ENCODE peak calls at places on chromosomes 1 and 21, in seven cellular contexts. One of them, this sample, is unnamed.

GRCh38 chr21:36647279-36648093 is 51.4 kb upstream of the SIM2 start:
- DNase-seq in nephron progenitor cell: peak; percentile 22
- DNase-seq in CD8-positive, alpha-beta T cell: no peak
- DNase-seq in GM10248: no peak
- DNase-seq in kidney: no peak
- DNase-seq in mucosa of descending colon: no peak
- DNase-seq in fibroblast of lung: peak; percentile 76
- DNase-seq in this sample: peak; percentile 61

GRCh38 chr1:171220551-171221175 is 27.6 kb upstream of the FMO1 start:
- DNase-seq in mucosa of descending colon: no peak
- DNase-seq in fibroblast of lung: peak; percentile 78
- DNase-seq in kidney: no peak
- DNase-seq in CD8-positive, alpha-beta T cell: no peak
- DNase-seq in GM10248: no peak
- DNase-seq in nephron progenitor cell: peak; percentile 51
- DNase-seq in this sample: no peak

GRCh38 chr1:40896482-40896881 is 34.3 kb upstream of the CITED4 start:
- DNase-seq in kidney: no peak
- DNase-seq in fibroblast of lung: no peak
- DNase-seq in nephron progenitor cell: no peak
- DNase-seq in CD8-positive, alpha-beta T cell: no peak
- DNase-seq in mucosa of descending colon: no peak
- DNase-seq in GM10248: no peak
- DNase-seq in this sample: no peak

GRCh38 chr1:30789388-30790255 is 32.0 kb upstream of the LAPTM5 start:
- DNase-seq in nephron progenitor cell: no peak
- DNase-seq in fibroblast of lung: no peak
- DNase-seq in CD8-positive, alpha-beta T cell: no peak
- DNase-seq in kidney: peak; percentile 26
- DNase-seq in GM10248: no peak
- DNase-seq in mucosa of descending colon: no peak
- DNase-seq in this sample: no peak

GRCh38 chr1:183837062-183837461 is 32.1 kb downstream of the RGL1 start:
- DNase-seq in fibroblast of lung: no peak
- DNase-seq in nephron progenitor cell: peak; percentile 22
- DNase-seq in mucosa of descending colon: no peak
- DNase-seq in kidney: no peak
- DNase-seq in CD8-positive, alpha-beta T cell: no peak
- DNase-seq in GM10248: no peak
- DNase-seq in this sample: no peak

GRCh38 chr1:78839704-78840277 is 166.7 kb downstream of the ADGRL4 start:
- DNase-seq in mucosa of descending colon: no peak
- DNase-seq in CD8-positive, alpha-beta T cell: no peak
- DNase-seq in GM10248: peak; percentile 28
- DNase-seq in nephron progenitor cell: peak; percentile 48
- DNase-seq in kidney: no peak
- DNase-seq in fibroblast of lung: peak; percentile 19
- DNase-seq in this sample: peak; percentile 58

GRCh38 chr1:38283736-38284470 is 237.3 kb upstream of the POU3F1 start:
- DNase-seq in GM10248: no peak
- DNase-seq in fibroblast of lung: no peak
- DNase-seq in mucosa of descending colon: no peak
- DNase-seq in kidney: no peak
- DNase-seq in nephron progenitor cell: no peak
- DNase-seq in CD8-positive, alpha-beta T cell: no peak
- DNase-seq in this sample: no peak

GRCh38 chr1:3467096-3468036 is 12.9 kb downstream of the ARHGEF16 start:
- DNase-seq in nephron progenitor cell: no peak
- DNase-seq in kidney: peak; percentile 63
- DNase-seq in CD8-positive, alpha-beta T cell: no peak
- DNase-seq in fibroblast of lung: no peak
- DNase-seq in GM10248: no peak
- DNase-seq in mucosa of descending colon: no peak
- DNase-seq in this sample: no peak

GRCh38 chr21:28442624-28443023 is 550.1 kb downstream of the LTN1 start:
- DNase-seq in mucosa of descending colon: no peak
- DNase-seq in fibroblast of lung: peak; percentile 72
- DNase-seq in CD8-positive, alpha-beta T cell: no peak
- DNase-seq in GM10248: no peak
- DNase-seq in kidney: no peak
- DNase-seq in nephron progenitor cell: no peak
- DNase-seq in this sample: peak; percentile 35

GRCh38 chr1:61119085-61119484 is 36.7 kb downstream of the NFIA start:
- DNase-seq in kidney: no peak
- DNase-seq in nephron progenitor cell: no peak
- DNase-seq in CD8-positive, alpha-beta T cell: no peak
- DNase-seq in fibroblast of lung: no peak
- DNase-seq in GM10248: no peak
- DNase-seq in mucosa of descending colon: no peak
- DNase-seq in this sample: peak; percentile 51

GRCh38 chr1:182293119-182293589 is 98.4 kb downstream of the GLUL start:
- DNase-seq in CD8-positive, alpha-beta T cell: no peak
- DNase-seq in fibroblast of lung: no peak
- DNase-seq in nephron progenitor cell: no peak
- DNase-seq in GM10248: no peak
- DNase-seq in kidney: no peak
- DNase-seq in mucosa of descending colon: no peak
- DNase-seq in this sample: no peak

GRCh38 chr21:45253633-45254556 is 33.8 kb downstream of the POFUT2 start:
- DNase-seq in nephron progenitor cell: no peak
- DNase-seq in mucosa of descending colon: no peak
- DNase-seq in fibroblast of lung: no peak
- DNase-seq in kidney: peak; percentile 70
- DNase-seq in GM10248: no peak
- DNase-seq in CD8-positive, alpha-beta T cell: no peak
- DNase-seq in this sample: no peak

GRCh38 chr1:31064685-31065309 is 720 bp downstream of the PUM1 start:
- DNase-seq in CD8-positive, alpha-beta T cell: peak; percentile 20
- DNase-seq in mucosa of descending colon: no peak
- DNase-seq in GM10248: peak; percentile 30
- DNase-seq in nephron progenitor cell: no peak
- DNase-seq in fibroblast of lung: peak; percentile 11
- DNase-seq in kidney: no peak
- DNase-seq in this sample: peak; percentile 41

GRCh38 chr1:202659974-202660373 is 50.3 kb downstream of the SYT2 start:
- DNase-seq in GM10248: no peak
- DNase-seq in nephron progenitor cell: no peak
- DNase-seq in kidney: no peak
- DNase-seq in CD8-positive, alpha-beta T cell: no peak
- DNase-seq in mucosa of descending colon: no peak
- DNase-seq in fibroblast of lung: no peak
- DNase-seq in this sample: no peak

GRCh38 chr21:46226920-46227599 is 1.5 kb downstream of the LSS start:
- DNase-seq in fibroblast of lung: peak; percentile 27
- DNase-seq in mucosa of descending colon: no peak
- DNase-seq in GM10248: peak; percentile 50
- DNase-seq in nephron progenitor cell: no peak
- DNase-seq in kidney: no peak
- DNase-seq in CD8-positive, alpha-beta T cell: no peak
- DNase-seq in this sample: peak; percentile 73

GRCh38 chr1:18734001-18734400 is 103.4 kb downstream of the PAX7 start:
- DNase-seq in GM10248: no peak
- DNase-seq in fibroblast of lung: no peak
- DNase-seq in CD8-positive, alpha-beta T cell: no peak
- DNase-seq in mucosa of descending colon: no peak
- DNase-seq in nephron progenitor cell: no peak
- DNase-seq in kidney: no peak
- DNase-seq in this sample: no peak

GRCh38 chr1:173148971-173149370 is 58.2 kb downstream of the TNFSF4 start:
- DNase-seq in mucosa of descending colon: no peak
- DNase-seq in GM10248: no peak
- DNase-seq in kidney: no peak
- DNase-seq in CD8-positive, alpha-beta T cell: no peak
- DNase-seq in nephron progenitor cell: no peak
- DNase-seq in fibroblast of lung: peak; percentile 38
- DNase-seq in this sample: no peak

GRCh38 chr1:21914880-21915640 is 22.1 kb downstream of the HSPG2 start:
- DNase-seq in CD8-positive, alpha-beta T cell: no peak
- DNase-seq in mucosa of descending colon: peak; percentile 68
- DNase-seq in fibroblast of lung: no peak
- DNase-seq in nephron progenitor cell: no peak
- DNase-seq in GM10248: no peak
- DNase-seq in kidney: no peak
- DNase-seq in this sample: no peak

GRCh38 chr1:119326251-119326650 is 42.3 kb upstream of the HAO2 start:
- DNase-seq in nephron progenitor cell: no peak
- DNase-seq in fibroblast of lung: no peak
- DNase-seq in GM10248: no peak
- DNase-seq in mucosa of descending colon: no peak
- DNase-seq in CD8-positive, alpha-beta T cell: no peak
- DNase-seq in kidney: no peak
- DNase-seq in this sample: no peak

GRCh38 chr1:119330062-119330939 is 38.3 kb upstream of the HAO2 start:
- DNase-seq in mucosa of descending colon: no peak
- DNase-seq in GM10248: no peak
- DNase-seq in fibroblast of lung: peak; percentile 19
- DNase-seq in CD8-positive, alpha-beta T cell: no peak
- DNase-seq in kidney: no peak
- DNase-seq in nephron progenitor cell: no peak
- DNase-seq in this sample: peak; percentile 15

GRCh38 chr1:119329521-119329920 is 39.1 kb upstream of the HAO2 start:
- DNase-seq in nephron progenitor cell: no peak
- DNase-seq in fibroblast of lung: no peak
- DNase-seq in kidney: no peak
- DNase-seq in CD8-positive, alpha-beta T cell: no peak
- DNase-seq in GM10248: no peak
- DNase-seq in mucosa of descending colon: no peak
- DNase-seq in this sample: no peak

GRCh38 chr1:119327066-119327435 is 41.5 kb upstream of the HAO2 start:
- DNase-seq in GM10248: no peak
- DNase-seq in kidney: no peak
- DNase-seq in mucosa of descending colon: no peak
- DNase-seq in CD8-positive, alpha-beta T cell: no peak
- DNase-seq in nephron progenitor cell: peak; percentile 72
- DNase-seq in fibroblast of lung: peak; percentile 12
- DNase-seq in this sample: no peak

GRCh38 chr1:119327436-119328155 is 41.0 kb upstream of the HAO2 start:
- DNase-seq in fibroblast of lung: peak; percentile 18
- DNase-seq in kidney: peak; percentile 83
- DNase-seq in GM10248: no peak
- DNase-seq in CD8-positive, alpha-beta T cell: no peak
- DNase-seq in nephron progenitor cell: peak; percentile 91
- DNase-seq in mucosa of descending colon: peak; percentile 55
- DNase-seq in this sample: no peak
- TF ChIP-seq CTCF in fibroblast of lung: peak; percentile 48
- TF ChIP-seq CTCF in kidney: peak; percentile 40
- TF ChIP-seq CTCF in GM10248: peak; percentile 43
- TF ChIP-seq CTCF in CD8-positive, alpha-beta T cell: peak; percentile 38
- TF ChIP-seq CTCF in nephron progenitor cell: peak; percentile 45
- TF ChIP-seq CTCF in mucosa of descending colon: no peak
- TF ChIP-seq CTCF in this sample: no peak

GRCh38 chr1:116841569-116842364 is 67.9 kb upstream of the PTGFRN start:
- DNase-seq in nephron progenitor cell: no peak
- DNase-seq in CD8-positive, alpha-beta T cell: no peak
- DNase-seq in mucosa of descending colon: no peak
- DNase-seq in fibroblast of lung: no peak
- DNase-seq in kidney: no peak
- DNase-seq in GM10248: no peak
- DNase-seq in this sample: no peak

GRCh38 chr1:116847175-116847574 is 62.5 kb upstream of the PTGFRN start:
- DNase-seq in fibroblast of lung: no peak
- DNase-seq in nephron progenitor cell: no peak
- DNase-seq in kidney: no peak
- DNase-seq in CD8-positive, alpha-beta T cell: no peak
- DNase-seq in mucosa of descending colon: no peak
- DNase-seq in GM10248: no peak
- DNase-seq in this sample: no peak

GRCh38 chr1:116847688-116848531 is 61.8 kb upstream of the PTGFRN start:
- DNase-seq in mucosa of descending colon: no peak
- DNase-seq in GM10248: peak; percentile 34
- DNase-seq in nephron progenitor cell: no peak
- DNase-seq in CD8-positive, alpha-beta T cell: no peak
- DNase-seq in kidney: no peak
- DNase-seq in fibroblast of lung: peak; percentile 73
- DNase-seq in this sample: no peak

GRCh38 chr1:116844775-116845174 is 64.9 kb upstream of the PTGFRN start:
- DNase-seq in GM10248: no peak
- DNase-seq in fibroblast of lung: no peak
- DNase-seq in mucosa of descending colon: no peak
- DNase-seq in nephron progenitor cell: no peak
- DNase-seq in kidney: no peak
- DNase-seq in CD8-positive, alpha-beta T cell: no peak
- DNase-seq in this sample: no peak

GRCh38 chr1:116842654-116843053 is 67.1 kb upstream of the PTGFRN start:
- DNase-seq in nephron progenitor cell: no peak
- DNase-seq in kidney: no peak
- DNase-seq in CD8-positive, alpha-beta T cell: no peak
- DNase-seq in fibroblast of lung: no peak
- DNase-seq in mucosa of descending colon: no peak
- DNase-seq in GM10248: no peak
- DNase-seq in this sample: no peak
- TF ChIP-seq CTCF in nephron progenitor cell: no peak
- TF ChIP-seq CTCF in kidney: no peak
- TF ChIP-seq CTCF in CD8-positive, alpha-beta T cell: no peak
- TF ChIP-seq CTCF in fibroblast of lung: peak; percentile 26
- TF ChIP-seq CTCF in mucosa of descending colon: no peak
- TF ChIP-seq CTCF in GM10248: no peak
- TF ChIP-seq CTCF in this sample: no peak

GRCh38 chr1:15426492-15427279 is 11.6 kb upstream of the CTRC start:
- DNase-seq in kidney: no peak
- DNase-seq in CD8-positive, alpha-beta T cell: no peak
- DNase-seq in fibroblast of lung: peak; percentile 69
- DNase-seq in nephron progenitor cell: no peak
- DNase-seq in GM10248: no peak
- DNase-seq in mucosa of descending colon: peak; percentile 87
- DNase-seq in this sample: peak; percentile 52
- TF ChIP-seq CTCF in kidney: no peak
- TF ChIP-seq CTCF in CD8-positive, alpha-beta T cell: no peak
- TF ChIP-seq CTCF in fibroblast of lung: peak; percentile 28
- TF ChIP-seq CTCF in nephron progenitor cell: no peak
- TF ChIP-seq CTCF in GM10248: no peak
- TF ChIP-seq CTCF in mucosa of descending colon: peak; percentile 12
- TF ChIP-seq CTCF in this sample: no peak

DNA sequence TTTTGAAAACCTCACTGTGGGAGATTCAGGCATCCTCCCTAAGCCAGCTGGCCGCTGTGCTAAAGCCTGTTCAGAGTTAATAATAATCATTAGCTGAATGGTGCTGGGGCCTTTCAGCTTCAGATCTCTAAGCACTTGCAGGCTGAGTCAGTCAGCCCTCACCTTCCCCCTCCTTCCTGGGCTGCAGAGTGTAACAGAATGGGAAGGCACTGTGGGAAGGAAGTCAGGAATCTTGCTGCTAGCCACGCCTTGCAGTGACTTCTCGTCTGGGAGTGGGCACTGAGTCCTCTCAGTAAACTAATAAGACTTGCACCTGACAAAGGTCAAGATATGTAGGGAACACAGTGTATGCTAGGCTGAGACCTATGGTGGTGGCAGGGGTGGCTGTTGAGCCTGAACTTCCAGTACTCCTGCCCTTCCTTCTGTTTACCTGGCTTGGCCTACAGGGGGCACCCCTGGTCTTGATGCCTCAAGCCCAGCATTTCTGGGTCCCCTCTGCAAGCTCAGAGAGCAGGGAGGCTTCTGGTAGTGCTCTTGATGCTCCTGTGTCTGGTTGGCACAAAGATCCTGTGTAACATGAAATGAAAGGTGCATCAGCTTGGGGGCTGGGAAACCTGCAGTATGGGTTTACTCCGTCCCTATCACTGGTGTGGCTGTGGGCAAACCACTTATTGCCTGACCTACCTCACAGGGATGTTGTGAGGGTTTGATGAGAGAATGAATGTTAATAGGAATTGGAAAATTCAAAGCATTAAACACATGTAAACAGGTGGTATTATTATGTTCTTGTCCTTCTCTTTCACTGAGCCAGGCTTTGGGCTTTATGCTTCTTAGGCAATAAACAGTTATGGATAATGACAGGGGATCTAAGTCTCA is 6.0 kb downstream of the CYB561D1 start:
- DNase-seq in kidney: no peak
- DNase-seq in mucosa of descending colon: no peak
- DNase-seq in CD8-positive, alpha-beta T cell: peak; percentile 34
- DNase-seq in fibroblast of lung: peak; percentile 79
- DNase-seq in GM10248: peak; percentile 28
- DNase-seq in nephron progenitor cell: no peak
- DNase-seq in this sample: peak; percentile 41
- TF ChIP-seq CTCF in kidney: peak; percentile 32
- TF ChIP-seq CTCF in mucosa of descending colon: peak; percentile 13
- TF ChIP-seq CTCF in CD8-positive, alpha-beta T cell: peak; percentile 59
- TF ChIP-seq CTCF in fibroblast of lung: peak; percentile 56
- TF ChIP-seq CTCF in GM10248: peak; percentile 56
- TF ChIP-seq CTCF in nephron progenitor cell: peak; percentile 30
- TF ChIP-seq CTCF in this sample: peak; percentile 32

This sample was measured in MCF 10A.